ENCODE peak calls at places on chromosomes 2 and 18, in eight cellular contexts. V, K, B, G, I, X, C and F are unnamed samples.

GRCh38 chr2:31334311-31335026 is 80.1 kb downstream of the XDH start:
- DNase-seq in V (no peak), K (no peak), B (no peak), G (no peak), I (peak; percentile 27), X (no peak), C (no peak), F (no peak)

GRCh38 chr18:39938678-39939077 is 2016.4 kb upstream of the PIK3C3 start:
- DNase-seq in V (no peak), K (no peak), B (no peak), G (no peak), I (no peak), X (no peak), C (no peak), F (no peak)

GRCh38 chr2:149860276-149860921 is 272.8 kb upstream of the MMADHC start:
- DNase-seq in V (no peak), K (peak; percentile 18), B (peak; percentile 98), G (no peak), I (peak; percentile 97), X (no peak), C (peak; percentile 26), F (no peak)

GRCh38 chr2:236744316-236745105 is 174.9 kb downstream of the ACKR3 start:
- DNase-seq in V (no peak), K (no peak), B (peak; percentile 99), G (no peak), I (peak; percentile 99), X (no peak), C (no peak), F (no peak)

GRCh38 chr2:237408280-237408679 is 5.7 kb downstream of the COL6A3 start:
- DNase-seq in V (no peak), K (peak; percentile 45), B (no peak), G (peak; percentile 35), I (no peak), X (no peak), C (no peak), F (no peak)

GRCh38 chr2:164657129-164657528 is 35.8 kb upstream of the GRB14 start:
- DNase-seq in V (no peak), K (no peak), B (peak; percentile 53), G (no peak), I (peak; percentile 51), X (no peak), C (no peak), F (no peak)

GRCh38 chr2:215436705-215437570 is 1.1 kb upstream of the FN1 start:
- DNase-seq in V (no peak), K (no peak), B (no peak), G (no peak), I (peak; percentile 69), X (no peak), C (peak; percentile 30), F (peak; percentile 3)

GRCh38 chr2:176161817-176162626 is 4.9 kb downstream of the HOXD3 start:
- DNase-seq in V (no peak), K (no peak), B (no peak), G (no peak), I (peak; percentile 8), X (no peak), C (no peak), F (no peak)

GRCh38 chr2:45458909-45459563 is 152.0 kb downstream of the SRBD1 start:
- DNase-seq in V (no peak), K (no peak), B (peak; percentile 28), G (no peak), I (peak; percentile 73), X (no peak), C (peak; percentile 41), F (no peak)

GRCh38 chr2:230575640-230576324 is 136.9 kb upstream of the CAB39 start:
- DNase-seq in V (no peak), K (no peak), B (no peak), G (no peak), I (no peak), X (no peak), C (no peak), F (no peak)

DNA sequence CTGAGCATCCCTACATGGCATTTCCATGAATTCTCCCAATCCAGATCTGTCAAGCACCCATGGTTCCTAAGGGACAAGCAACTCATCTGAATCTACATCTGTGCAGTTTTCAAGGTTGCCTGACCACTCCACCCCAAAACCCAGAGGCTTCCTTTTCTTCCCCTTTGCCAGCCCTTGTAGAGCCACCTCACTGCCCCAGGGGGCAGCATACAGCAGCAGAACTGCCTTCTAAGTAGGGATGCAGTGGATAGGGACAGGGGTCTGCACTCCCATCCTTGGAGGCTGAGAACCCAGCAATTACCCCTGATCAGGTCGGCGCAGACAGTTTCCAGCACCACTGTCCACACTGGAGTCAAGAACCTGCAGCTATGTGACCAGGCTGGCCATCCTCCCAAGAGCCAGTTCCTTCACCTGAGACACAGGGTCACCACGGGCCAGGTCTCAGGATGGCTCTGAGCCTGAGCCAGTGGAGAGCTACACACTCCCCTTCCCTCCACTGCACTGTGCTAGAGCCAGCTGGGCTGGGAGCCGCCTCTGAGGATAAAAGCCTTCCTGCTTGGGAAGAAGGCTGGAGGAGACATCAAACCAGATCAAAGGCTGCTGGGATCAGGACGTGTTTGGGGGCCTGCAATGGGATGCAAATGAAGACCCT is 283.1 kb downstream of the CELF4 start:
- DNase-seq in V (no peak), K (no peak), B (no peak), G (no peak), I (no peak), X (no peak), C (no peak), F (peak; percentile 4)
- TF ChIP-seq CTCF in V (no peak), K (peak; percentile 28), B (peak; percentile 54), G (no peak), I (peak; percentile 51), X (peak; percentile 14), C (peak; percentile 11), F (peak; percentile 34)

DNA sequence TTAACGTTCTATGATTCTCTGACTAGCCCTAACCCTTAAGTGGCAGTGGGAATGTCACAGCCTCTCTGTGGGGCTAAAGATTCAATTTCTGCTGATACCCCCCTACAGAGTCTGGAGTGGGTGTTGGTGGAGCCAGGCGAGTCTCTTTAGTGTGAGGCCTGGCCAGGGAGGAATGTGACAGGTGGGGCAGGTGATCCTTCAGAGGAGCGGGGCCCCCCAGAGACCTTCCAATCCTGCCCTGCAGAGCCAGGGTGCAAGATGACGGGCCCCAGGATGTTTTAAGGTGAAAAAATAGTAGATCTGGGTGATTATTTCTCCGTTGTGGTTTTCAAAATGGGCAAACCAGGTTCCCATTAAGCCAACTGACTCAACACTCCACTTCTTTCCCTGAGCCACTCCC is 28.2 kb upstream of the DNMT3A start:
- DNase-seq in V (no peak), K (no peak), B (no peak), G (peak; percentile 3), I (no peak), X (peak; percentile 17), C (no peak), F (no peak)
- H3K4me3 ChIP-seq in V (no peak overlapping the region), K (no peak overlapping the region), B (no peak overlapping the region), G (no peak overlapping the region), I (no peak overlapping the region), X (no peak overlapping the region), C (no peak overlapping the region), F (no peak overlapping the region)

GRCh38 chr18:5413447-5413846 is 117.9 kb upstream of the ZBTB14 start:
- DNase-seq in V (no peak), K (no peak), B (no peak), G (no peak), I (no peak), X (no peak), C (no peak), F (no peak)

GRCh38 chr18:5415665-5416064 is 120.1 kb upstream of the ZBTB14 start:
- DNase-seq in V (no peak), K (no peak), B (no peak), G (no peak), I (no peak), X (no peak), C (no peak), F (no peak)

GRCh38 chr18:5416112-5416511 is 120.6 kb upstream of the ZBTB14 start:
- DNase-seq in V (no peak), K (no peak), B (no peak), G (no peak), I (no peak), X (no peak), C (no peak), F (no peak)

GRCh38 chr18:5415035-5415434 is 119.5 kb upstream of the ZBTB14 start:
- DNase-seq in V (no peak), K (no peak), B (no peak), G (no peak), I (no peak), X (no peak), C (no peak), F (no peak)

DNA sequence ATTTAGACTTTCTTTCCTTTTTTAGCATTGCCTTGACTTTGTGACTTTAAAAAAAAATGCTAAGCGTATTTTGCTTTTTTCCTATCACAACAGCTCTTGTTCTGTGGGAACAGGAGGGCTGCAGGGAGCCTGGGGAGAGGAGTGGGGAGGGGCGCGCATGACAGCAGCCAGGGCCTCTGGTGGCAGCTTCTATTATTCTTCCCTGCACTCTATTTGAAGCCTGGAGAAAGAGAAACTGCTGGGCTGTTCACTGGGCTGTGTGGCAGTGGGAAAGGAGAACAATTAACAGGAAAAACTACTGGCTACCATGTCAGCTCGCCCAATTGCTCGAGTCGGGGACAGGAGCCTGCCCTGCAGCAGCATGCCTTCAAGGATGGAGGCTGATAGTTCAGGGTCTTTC is 119.0 kb upstream of the ZBTB14 start:
- DNase-seq in V (no peak), K (no peak), B (no peak), G (no peak), I (no peak), X (no peak), C (no peak), F (no peak)
- TF ChIP-seq CTCF in V (no peak), K (no peak), B (no peak), G (no peak), I (peak; percentile 4), X (no peak), C (no peak), F (no peak)

GRCh38 chr18:11570770-11571169 is 38.6 kb upstream of the SLC35G4 start:
- DNase-seq in V (no peak), K (no peak), B (peak; percentile 8), G (no peak), I (peak; percentile 56), X (no peak), C (no peak), F (peak; percentile 19)
- H3K4me3 ChIP-seq in V (no peak overlapping the region), K (no peak overlapping the region), B (no peak overlapping the region), G (no peak overlapping the region), I (no peak overlapping the region), X (no peak overlapping the region), C (no peak overlapping the region), F (no peak overlapping the region)

DNA sequence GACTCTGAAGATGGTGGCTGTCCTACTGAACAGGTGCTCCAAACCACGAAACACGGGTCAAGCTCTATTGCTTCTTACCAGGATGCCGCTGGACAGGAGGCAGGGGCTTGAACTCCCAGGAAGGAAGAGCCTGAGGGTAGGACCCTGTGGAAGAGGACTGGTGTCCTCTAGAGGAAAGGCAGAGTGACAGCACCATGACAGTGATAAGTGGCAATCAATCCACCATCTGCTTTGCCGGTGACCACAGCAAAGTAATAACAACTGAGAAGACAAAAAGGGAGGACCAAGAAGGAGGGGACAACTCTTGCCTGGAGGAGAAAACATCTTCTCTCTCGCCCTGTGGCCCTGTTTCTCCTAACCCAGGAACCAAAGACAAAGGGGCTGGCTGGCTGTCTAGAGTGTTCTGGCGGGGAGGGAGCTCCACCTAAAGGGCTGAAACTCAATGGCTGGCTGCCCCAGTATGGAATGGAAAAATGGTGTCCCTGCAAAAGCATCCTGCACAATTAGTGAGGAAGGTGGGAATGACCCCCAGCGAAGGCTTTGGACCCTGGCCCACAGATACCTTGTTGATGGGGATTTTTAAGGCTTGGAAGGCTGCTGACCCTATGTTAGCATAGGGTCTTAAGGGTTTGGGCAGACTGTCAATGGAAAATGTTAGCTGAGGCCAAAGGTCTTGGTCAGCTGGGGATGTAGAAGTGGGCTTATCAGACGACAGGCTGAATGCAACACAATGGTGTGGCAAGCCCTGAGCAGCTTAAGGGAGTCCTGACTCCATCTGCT is 35.4 kb downstream of the PROC start:
- DNase-seq in V (no peak), K (no peak), B (no peak), G (no peak), I (peak; percentile 25), X (no peak), C (no peak), F (peak; percentile 6)
- TF ChIP-seq CTCF in V (peak; percentile 34), K (peak; percentile 36), B (peak; percentile 13), G (no peak), I (peak; percentile 47), X (no peak), C (peak; percentile 14), F (peak; percentile 14)